ENCODE peak calls at places on chromosomes 11 and 22, in eight cellular contexts. One of them, this sample, is unnamed.
A peak's percentile ranks its signal among the peaks of the same experiment; 100 is the strongest.

GRCh38 chr11:108511851-108512474 is 13.8 kb upstream of the POGLUT3 start:
- DNase-seq in cardiac muscle cell: peak; percentile 19
- DNase-seq in iPS DF 6.9: no peak
- DNase-seq in ovary: no peak
- DNase-seq in hepatocyte: peak; percentile 10
- DNase-seq in tibial nerve: no peak
- DNase-seq in IMR-90: peak; percentile 70
- DNase-seq in endodermal cell: no peak
- DNase-seq in this sample: no peak

GRCh38 chr11:75588067-75588481 is 26.0 kb downstream of the SERPINH1 start:
- DNase-seq in endodermal cell: no peak
- DNase-seq in IMR-90: no peak
- DNase-seq in ovary: no peak
- DNase-seq in tibial nerve: no peak
- DNase-seq in cardiac muscle cell: no peak
- DNase-seq in hepatocyte: peak; percentile 68
- DNase-seq in iPS DF 6.9: no peak
- DNase-seq in this sample: peak; percentile 39

GRCh38 chr22:41075946-41076345 is 16.4 kb upstream of the EP300 start:
- DNase-seq in hepatocyte: no peak
- DNase-seq in cardiac muscle cell: peak; percentile 7
- DNase-seq in ovary: no peak
- DNase-seq in IMR-90: no peak
- DNase-seq in endodermal cell: no peak
- DNase-seq in tibial nerve: no peak
- DNase-seq in iPS DF 6.9: no peak
- DNase-seq in this sample: no peak

GRCh38 chr11:114298701-114299090 is 2.5 kb downstream of the NNMT start:
- DNase-seq in cardiac muscle cell: peak; percentile 67
- DNase-seq in iPS DF 6.9: no peak
- DNase-seq in IMR-90: no peak
- DNase-seq in endodermal cell: no peak
- DNase-seq in tibial nerve: no peak
- DNase-seq in hepatocyte: no peak
- DNase-seq in ovary: no peak
- DNase-seq in this sample: no peak

GRCh38 chr11:8934735-8935478 is 2.2 kb upstream of the C11orf16 start:
- DNase-seq in iPS DF 6.9: no peak
- DNase-seq in cardiac muscle cell: peak; percentile 74
- DNase-seq in ovary: no peak
- DNase-seq in IMR-90: peak; percentile 90
- DNase-seq in tibial nerve: no peak
- DNase-seq in endodermal cell: peak; percentile 74
- DNase-seq in hepatocyte: peak; percentile 78
- DNase-seq in this sample: no peak

GRCh38 chr11:101126551-101127347 is 2.9 kb downstream of the PGR start:
- DNase-seq in ovary: peak; percentile 60
- DNase-seq in iPS DF 6.9: no peak
- DNase-seq in IMR-90: no peak
- DNase-seq in endodermal cell: peak; percentile 67
- DNase-seq in hepatocyte: peak; percentile 8
- DNase-seq in tibial nerve: peak; percentile 53
- DNase-seq in cardiac muscle cell: peak; percentile 43
- DNase-seq in this sample: no peak

GRCh38 chr22:43183496-43184263 is 3.3 kb downstream of the TTLL12 start:
- DNase-seq in IMR-90: peak; percentile 64
- DNase-seq in hepatocyte: no peak
- DNase-seq in ovary: no peak
- DNase-seq in endodermal cell: no peak
- DNase-seq in cardiac muscle cell: peak; percentile 75
- DNase-seq in tibial nerve: no peak
- DNase-seq in iPS DF 6.9: no peak
- DNase-seq in this sample: no peak

GRCh38 chr22:19472233-19472632 is 6.8 kb downstream of the UFD1 start:
- DNase-seq in iPS DF 6.9: no peak
- DNase-seq in cardiac muscle cell: no peak
- DNase-seq in tibial nerve: no peak
- DNase-seq in endodermal cell: no peak
- DNase-seq in hepatocyte: no peak
- DNase-seq in IMR-90: no peak
- DNase-seq in ovary: no peak
- DNase-seq in this sample: no peak

GRCh38 chr11:113023228-113023627 is 62.0 kb downstream of the NCAM1 start:
- DNase-seq in ovary: no peak
- DNase-seq in tibial nerve: no peak
- DNase-seq in hepatocyte: no peak
- DNase-seq in endodermal cell: no peak
- DNase-seq in iPS DF 6.9: no peak
- DNase-seq in IMR-90: no peak
- DNase-seq in cardiac muscle cell: peak; percentile 29
- DNase-seq in this sample: no peak

GRCh38 chr22:45602004-45602733 is 69.5 kb upstream of the ATXN10 start:
- DNase-seq in iPS DF 6.9: no peak
- DNase-seq in tibial nerve: no peak
- DNase-seq in hepatocyte: no peak
- DNase-seq in endodermal cell: no peak
- DNase-seq in ovary: no peak
- DNase-seq in IMR-90: no peak
- DNase-seq in cardiac muscle cell: no peak
- DNase-seq in this sample: peak; percentile 18

GRCh38 chr11:112789481-112789880 is 171.7 kb upstream of the NCAM1 start:
- DNase-seq in hepatocyte: no peak
- DNase-seq in ovary: no peak
- DNase-seq in iPS DF 6.9: no peak
- DNase-seq in cardiac muscle cell: no peak
- DNase-seq in tibial nerve: no peak
- DNase-seq in IMR-90: no peak
- DNase-seq in endodermal cell: no peak
- DNase-seq in this sample: no peak

GRCh38 chr11:59025097-59025496 is 61.0 kb upstream of the GLYATL1B start:
- DNase-seq in ovary: no peak
- DNase-seq in iPS DF 6.9: no peak
- DNase-seq in IMR-90: no peak
- DNase-seq in hepatocyte: peak; percentile 59
- DNase-seq in cardiac muscle cell: no peak
- DNase-seq in tibial nerve: no peak
- DNase-seq in endodermal cell: no peak
- DNase-seq in this sample: no peak

GRCh38 chr11:77821349-77821851 is 456 bp downstream of the AAMDC start:
- DNase-seq in iPS DF 6.9: no peak
- DNase-seq in ovary: peak; percentile 36
- DNase-seq in endodermal cell: no peak
- DNase-seq in hepatocyte: peak; percentile 36
- DNase-seq in cardiac muscle cell: peak; percentile 55
- DNase-seq in tibial nerve: no peak
- DNase-seq in IMR-90: peak; percentile 40
- DNase-seq in this sample: peak; percentile 30

DNA sequence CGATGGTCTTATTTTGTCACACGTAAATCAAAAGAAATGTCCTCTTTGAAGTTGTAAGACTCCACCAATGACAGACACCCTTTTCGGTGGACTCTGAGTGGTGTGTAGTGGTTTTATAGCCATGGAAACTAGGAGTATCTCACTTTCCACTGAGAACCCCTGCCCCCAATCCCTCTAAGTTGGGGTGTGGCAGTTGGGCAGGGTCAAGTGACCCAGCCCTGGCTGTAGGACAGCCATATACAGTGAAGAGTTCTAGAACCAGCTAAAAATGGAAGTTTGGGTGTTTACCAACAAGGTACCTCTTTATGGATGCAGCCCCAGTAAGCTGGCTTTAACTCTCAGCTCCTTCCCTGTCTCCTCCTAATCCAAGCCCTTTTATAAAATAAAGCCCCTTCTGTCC is 5.2 kb downstream of the C22orf31 start:
- DNase-seq in ovary: no peak
- DNase-seq in iPS DF 6.9: no peak
- DNase-seq in cardiac muscle cell: no peak
- DNase-seq in tibial nerve: no peak
- DNase-seq in endodermal cell: no peak
- DNase-seq in hepatocyte: no peak
- DNase-seq in IMR-90: no peak
- DNase-seq in this sample: no peak
- H3K27ac ChIP-seq in ovary: no peak overlapping the region
- H3K27ac ChIP-seq in iPS DF 6.9: no peak overlapping the region
- H3K27ac ChIP-seq in cardiac muscle cell: no peak overlapping the region
- H3K27ac ChIP-seq in tibial nerve: no peak overlapping the region
- H3K27ac ChIP-seq in endodermal cell: no peak overlapping the region
- H3K27ac ChIP-seq in hepatocyte: no peak overlapping the region
- H3K27ac ChIP-seq in IMR-90: no peak overlapping the region
- H3K27ac ChIP-seq in this sample: no peak overlapping the region

DNA sequence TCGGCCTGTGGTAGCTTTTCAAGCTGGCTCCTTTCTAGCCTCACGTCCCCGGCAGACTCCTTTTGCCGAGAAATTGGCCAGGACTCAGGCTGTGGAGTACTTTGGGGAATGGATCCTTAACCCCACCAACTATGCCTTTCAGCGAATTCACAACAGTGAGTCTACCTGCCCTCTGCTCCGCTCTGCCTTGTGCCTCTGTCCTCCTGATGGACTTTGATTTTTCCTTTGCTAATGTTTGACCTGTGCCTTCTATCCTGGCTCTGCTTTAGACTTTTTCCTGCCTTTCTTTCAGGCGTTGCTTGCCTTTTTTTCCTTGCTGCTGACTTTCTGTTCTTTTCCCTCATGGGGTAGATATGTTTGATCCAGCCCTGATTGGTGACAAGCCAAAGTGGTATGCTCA is 12.5 kb downstream of the MADD start:
- DNase-seq in iPS DF 6.9: no peak
- DNase-seq in IMR-90: no peak
- DNase-seq in endodermal cell: no peak
- DNase-seq in tibial nerve: no peak
- DNase-seq in cardiac muscle cell: no peak
- DNase-seq in ovary: no peak
- DNase-seq in hepatocyte: no peak
- DNase-seq in this sample: no peak
- H3K36me3 ChIP-seq in iPS DF 6.9: peaks cover 19% of the 10 kb centered on the region
- H3K36me3 ChIP-seq in IMR-90: peaks cover 63% of the 10 kb centered on the region
- H3K36me3 ChIP-seq in endodermal cell: peaks cover 65% of the 10 kb centered on the region
- H3K36me3 ChIP-seq in tibial nerve: peaks cover 13% of the 10 kb centered on the region
- H3K36me3 ChIP-seq in cardiac muscle cell: peaks cover 82% of the 10 kb centered on the region
- H3K36me3 ChIP-seq in ovary: no peaks in the 10 kb centered on the region
- H3K36me3 ChIP-seq in hepatocyte: no peaks in the 10 kb centered on the region
- H3K36me3 ChIP-seq in this sample: peaks cover 17% of the 10 kb centered on the region

GRCh38 chr11:69443968-69444364 is 37.5 kb upstream of the LINC01488 start:
- DNase-seq in endodermal cell: peak; percentile 70
- DNase-seq in tibial nerve: no peak
- DNase-seq in IMR-90: peak; percentile 58
- DNase-seq in iPS DF 6.9: no peak
- DNase-seq in cardiac muscle cell: peak; percentile 54
- DNase-seq in hepatocyte: no peak
- DNase-seq in ovary: no peak
- DNase-seq in this sample: no peak
- H3K27ac ChIP-seq in endodermal cell: peak overlapping the region; percentile 96
- H3K27ac ChIP-seq in tibial nerve: peak overlapping the region; percentile 93
- H3K27ac ChIP-seq in IMR-90: peak overlapping the region; percentile 95
- H3K27ac ChIP-seq in iPS DF 6.9: no peak overlapping the region
- H3K27ac ChIP-seq in cardiac muscle cell: no peak overlapping the region
- H3K27ac ChIP-seq in hepatocyte: peak overlapping the region; percentile 94
- H3K27ac ChIP-seq in ovary: no peak overlapping the region
- H3K27ac ChIP-seq in this sample: peak overlapping the region; percentile 80

GRCh38 chr11:34161812-34162506 is 56.5 kb downstream of the NAT10 start:
- DNase-seq in endodermal cell: no peak
- DNase-seq in cardiac muscle cell: no peak
- DNase-seq in iPS DF 6.9: no peak
- DNase-seq in tibial nerve: no peak
- DNase-seq in IMR-90: peak; percentile 20
- DNase-seq in hepatocyte: no peak
- DNase-seq in ovary: no peak
- DNase-seq in this sample: peak; percentile 64

GRCh38 chr11:34160049-34160721 is 54.8 kb downstream of the NAT10 start:
- DNase-seq in endodermal cell: no peak
- DNase-seq in hepatocyte: no peak
- DNase-seq in IMR-90: no peak
- DNase-seq in cardiac muscle cell: peak; percentile 88
- DNase-seq in ovary: no peak
- DNase-seq in tibial nerve: no peak
- DNase-seq in iPS DF 6.9: no peak
- DNase-seq in this sample: no peak

GRCh38 chr11:34161361-34161760 is 55.9 kb downstream of the NAT10 start:
- DNase-seq in tibial nerve: no peak
- DNase-seq in cardiac muscle cell: no peak
- DNase-seq in endodermal cell: no peak
- DNase-seq in IMR-90: no peak
- DNase-seq in ovary: no peak
- DNase-seq in iPS DF 6.9: no peak
- DNase-seq in hepatocyte: no peak
- DNase-seq in this sample: peak; percentile 12

GRCh38 chr11:34162507-34162848 is 57.0 kb downstream of the NAT10 start:
- DNase-seq in iPS DF 6.9: no peak
- DNase-seq in endodermal cell: no peak
- DNase-seq in hepatocyte: no peak
- DNase-seq in ovary: no peak
- DNase-seq in IMR-90: no peak
- DNase-seq in tibial nerve: no peak
- DNase-seq in cardiac muscle cell: no peak
- DNase-seq in this sample: no peak

DNA sequence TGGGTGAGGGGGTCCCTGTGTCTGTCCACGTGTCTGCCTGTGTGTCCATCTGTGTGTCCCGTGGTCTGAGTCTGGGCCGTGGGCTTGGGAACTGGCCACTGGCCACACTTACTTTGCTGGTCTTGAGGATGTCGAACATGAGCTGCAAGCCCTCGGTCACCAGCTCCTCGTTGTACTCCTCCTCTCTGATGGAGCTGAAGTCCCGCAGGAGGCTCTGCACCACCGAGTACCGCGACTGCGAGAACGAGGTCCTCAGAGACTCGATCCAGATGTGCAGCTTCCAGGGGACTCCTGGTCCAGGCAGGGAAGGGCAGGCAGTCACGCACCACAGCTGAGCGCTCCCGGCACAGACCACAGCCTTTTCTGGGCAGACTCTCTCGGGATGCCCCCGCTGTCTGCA is 55.4 kb downstream of the NAT10 start:
- DNase-seq in cardiac muscle cell: no peak
- DNase-seq in iPS DF 6.9: no peak
- DNase-seq in tibial nerve: no peak
- DNase-seq in ovary: no peak
- DNase-seq in endodermal cell: no peak
- DNase-seq in IMR-90: no peak
- DNase-seq in hepatocyte: no peak
- DNase-seq in this sample: no peak
- H3K36me3 ChIP-seq in cardiac muscle cell: peaks cover 66% of the 10 kb centered on the region
- H3K36me3 ChIP-seq in iPS DF 6.9: peaks cover 3% of the 10 kb centered on the region
- H3K36me3 ChIP-seq in tibial nerve: no peaks in the 10 kb centered on the region
- H3K36me3 ChIP-seq in ovary: no peaks in the 10 kb centered on the region
- H3K36me3 ChIP-seq in endodermal cell: peaks cover 19% of the 10 kb centered on the region
- H3K36me3 ChIP-seq in IMR-90: peaks cover 2% of the 10 kb centered on the region
- H3K36me3 ChIP-seq in hepatocyte: no peaks in the 10 kb centered on the region
- H3K36me3 ChIP-seq in this sample: no peaks in the 10 kb centered on the region

This sample was measured in pancreas.